ENCODE peak calls at places on chromosomes 11 and 22, in nine cellular contexts. I is OCI-LY7, U is HCT116, S is upper lobe of right lung, D is Panc1, K is cardiac muscle cell, X is transverse colon, Q is ovary, L is upper lobe of left lung. Z is an unnamed sample.
A peak's percentile ranks its signal among the peaks of the same experiment; 100 is the strongest.

GRCh38 chr11:115576606-115577005 is 72.4 kb upstream of the CADM1 start:
- DNase-seq in S (no peak), K (no peak), I (no peak), D (no peak), U (no peak), X (no peak), L (no peak), Q (no peak), Z (no peak)

GRCh38 chr11:17314232-17314547 is 37.4 kb upstream of the NCR3LG1 start:
- DNase-seq in L (no peak), K (peak; percentile 78), D (no peak), S (no peak), Q (no peak), X (no peak), U (no peak), I (no peak), Z (no peak)

GRCh38 chr11:31636983-31637382 is 127.4 kb downstream of the ELP4 start:
- DNase-seq in L (no peak), D (no peak), Q (no peak), K (no peak), S (no peak), I (no peak), U (no peak), X (no peak), Z (no peak)

GRCh38 chr22:23061471-23062280 is 8.6 kb upstream of the GNAZ start:
- DNase-seq in Q (no peak), L (peak; percentile 15), U (no peak), D (no peak), I (peak; percentile 58), K (no peak), S (peak; percentile 46), X (no peak), Z (peak; percentile 48)

GRCh38 chr11:130622126-130622525 is 173.7 kb downstream of the ADAMTS15 start:
- DNase-seq in L (no peak), U (no peak), D (no peak), X (no peak), I (no peak), S (no peak), Q (no peak), K (no peak), Z (no peak)

GRCh38 chr11:19546325-19546724 is 166.3 kb upstream of the NAV2 start:
- DNase-seq in Q (no peak), S (no peak), I (no peak), L (no peak), U (no peak), D (no peak), K (no peak), X (no peak), Z (no peak)

GRCh38 chr22:17836977-17837742 is 62.9 kb upstream of the BID start:
- DNase-seq in I (no peak), S (no peak), D (no peak), U (no peak), K (no peak), X (no peak), Q (no peak), L (peak; percentile 51), Z (no peak)

GRCh38 chr11:76641905-76642304 is 28.6 kb downstream of the LRRC32 start:
- DNase-seq in D (no peak), S (no peak), L (no peak), U (no peak), I (no peak), X (no peak), Q (no peak), K (no peak), Z (no peak)

GRCh38 chr11:46345131-46345597 is 2.1 kb upstream of the DGKZ start:
- DNase-seq in D (no peak), Q (no peak), K (no peak), I (peak; percentile 36), U (no peak), L (peak; percentile 75), S (peak; percentile 84), X (peak; percentile 43), Z (no peak)

GRCh38 chr11:3037041-3037944 is 19.9 kb downstream of the CARS1 start:
- DNase-seq in S (peak; percentile 87), U (peak; percentile 31), Q (peak; percentile 75), X (peak; percentile 82), K (peak; percentile 76), I (peak; percentile 66), L (peak; percentile 74), D (no peak), Z (peak; percentile 42)

GRCh38 chr11:112165049-112165448 is 1.2 kb upstream of the IL18 start:
- DNase-seq in U (no peak), I (no peak), S (no peak), X (no peak), D (no peak), K (no peak), Q (no peak), L (no peak), Z (no peak)

GRCh38 chr11:13486926-13487660 is 8.7 kb downstream of the PTH start:
- DNase-seq in D (no peak), I (peak; percentile 25), Q (peak; percentile 31), U (no peak), S (peak; percentile 86), K (peak; percentile 58), X (peak; percentile 57), L (peak; percentile 32), Z (no peak)

DNA sequence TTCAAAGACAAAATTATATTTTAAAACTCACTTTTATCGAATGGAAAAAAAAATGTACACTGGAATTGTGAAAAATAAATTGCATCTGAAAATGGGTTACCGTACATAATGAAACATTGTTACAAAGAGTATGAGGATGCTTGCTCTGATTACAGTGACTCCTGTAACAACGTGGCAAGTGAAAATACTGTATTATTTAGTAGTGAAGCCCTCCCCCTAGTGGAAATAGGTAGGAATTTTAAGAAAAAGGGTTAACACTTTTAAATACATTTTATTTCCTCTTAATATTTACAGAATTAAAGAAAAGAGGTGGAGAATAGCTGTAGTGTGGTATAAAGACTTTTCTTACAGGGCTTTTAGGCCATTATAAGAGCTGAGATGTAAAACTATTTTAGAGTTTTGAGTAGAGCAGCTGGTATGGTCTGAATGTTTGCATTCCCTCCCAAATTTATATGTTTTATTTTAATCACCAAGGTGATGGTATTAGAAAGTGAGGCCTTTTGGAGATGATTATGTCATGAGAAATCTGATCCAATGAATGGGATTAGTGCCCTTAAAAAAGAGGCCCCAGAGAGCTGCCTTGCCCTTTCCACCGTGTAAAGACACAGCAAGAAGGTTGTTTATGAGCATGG is 25.2 kb downstream of the FAM76B start:
- DNase-seq in X (no peak), I (peak; percentile 67), D (no peak), L (no peak), S (no peak), U (peak; percentile 27), Q (no peak), K (peak; percentile 77), Z (no peak)
- TF ChIP-seq CTCF in X (peak; percentile 80), I (peak; percentile 90), D (peak; percentile 74), L (no peak), S (peak; percentile 71), U (peak; percentile 79), Q (peak; percentile 92), K (peak; percentile 55), Z (peak; percentile 47)

GRCh38 chr11:1832989-1833365 is 1.8 kb upstream of the SYT8 start:
- DNase-seq in I (no peak), U (no peak), Q (no peak), D (no peak), X (no peak), S (no peak), L (no peak), K (no peak), Z (no peak)
- H3K4me1 ChIP-seq in I (peaks cover 3% of the 10 kb centered on the region), U (peaks cover 76% of the 10 kb centered on the region), Q (peaks cover 1% of the 10 kb centered on the region), D (peaks cover 82% of the 10 kb centered on the region), X (peaks cover 29% of the 10 kb centered on the region), S (peaks cover 17% of the 10 kb centered on the region), L (peaks cover 15% of the 10 kb centered on the region), K (peaks cover 2% of the 10 kb centered on the region), Z (peaks cover 38% of the 10 kb centered on the region)

GRCh38 chr22:46613606-46613997 is 6.6 kb upstream of the GRAMD4 start:
- DNase-seq in X (peak; percentile 40), D (no peak), U (no peak), S (no peak), I (peak; percentile 78), Q (no peak), L (no peak), K (no peak), Z (no peak)

GRCh38 chr22:46612904-46613605 is 7.1 kb upstream of the GRAMD4 start:
- DNase-seq in X (peak; percentile 69), Q (no peak), I (no peak), S (no peak), U (no peak), K (no peak), L (no peak), D (no peak), Z (no peak)

GRCh38 chr22:46611189-46611588 is 9.0 kb upstream of the GRAMD4 start:
- DNase-seq in S (no peak), X (no peak), U (no peak), K (no peak), Q (no peak), L (no peak), D (no peak), I (no peak), Z (no peak)

GRCh38 chr22:46612341-46612903 is 7.8 kb upstream of the GRAMD4 start:
- DNase-seq in S (no peak), U (no peak), D (no peak), I (peak; percentile 55), Q (no peak), L (no peak), X (no peak), K (no peak), Z (no peak)

DNA sequence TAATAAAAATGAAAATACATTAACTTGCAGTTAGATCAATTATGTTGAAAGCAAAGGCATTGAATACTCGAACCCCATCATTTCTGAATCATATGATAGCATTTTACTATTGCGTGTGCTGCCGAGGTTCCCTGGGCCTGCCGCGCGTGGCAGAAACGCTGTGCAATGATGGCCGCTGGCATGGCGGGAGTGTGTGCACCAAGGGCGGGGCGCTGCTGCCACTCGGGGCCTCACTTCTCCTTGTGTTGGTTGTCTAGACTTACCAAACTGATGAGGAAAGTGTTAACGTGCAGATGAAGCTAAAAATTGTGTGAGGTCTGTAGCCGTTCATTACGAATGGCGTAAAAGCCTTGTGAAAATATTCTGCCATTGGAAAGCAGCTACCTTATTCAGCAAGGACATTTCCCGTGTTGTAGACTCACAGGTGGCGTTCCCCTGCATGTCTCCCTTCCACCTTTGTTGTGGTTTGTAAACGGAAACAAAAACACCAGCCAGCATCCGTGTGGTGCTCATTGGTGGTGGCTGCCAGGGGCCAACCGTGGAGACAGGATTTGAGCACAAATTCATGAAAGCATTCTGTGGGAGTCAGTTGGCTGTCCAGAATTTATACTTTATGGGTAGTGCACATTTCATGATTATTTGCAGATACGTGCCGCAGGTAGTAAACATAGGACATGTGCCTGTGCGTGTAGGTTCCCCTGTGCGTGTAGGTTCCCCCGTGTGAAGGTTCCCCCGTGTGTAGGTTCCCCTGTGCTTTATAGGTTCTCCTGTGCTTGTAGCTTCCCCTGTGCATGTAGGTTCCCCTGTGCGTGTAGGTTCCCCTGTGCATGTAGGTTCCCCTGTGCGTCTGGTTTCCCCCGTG is 5.9 kb upstream of the GRAMD4 start:
- DNase-seq in X (peak; percentile 55), Q (no peak), U (no peak), D (no peak), L (no peak), I (peak; percentile 91), S (no peak), K (no peak), Z (no peak)
- H3K27ac ChIP-seq in X (no peak overlapping the region), Q (no peak overlapping the region), U (no peak overlapping the region), D (no peak overlapping the region), L (peak overlapping the region; percentile 14), I (peak overlapping the region; percentile 82), S (peak overlapping the region; percentile 20), K (peak overlapping the region; percentile 78), Z (no peak overlapping the region)

DNA sequence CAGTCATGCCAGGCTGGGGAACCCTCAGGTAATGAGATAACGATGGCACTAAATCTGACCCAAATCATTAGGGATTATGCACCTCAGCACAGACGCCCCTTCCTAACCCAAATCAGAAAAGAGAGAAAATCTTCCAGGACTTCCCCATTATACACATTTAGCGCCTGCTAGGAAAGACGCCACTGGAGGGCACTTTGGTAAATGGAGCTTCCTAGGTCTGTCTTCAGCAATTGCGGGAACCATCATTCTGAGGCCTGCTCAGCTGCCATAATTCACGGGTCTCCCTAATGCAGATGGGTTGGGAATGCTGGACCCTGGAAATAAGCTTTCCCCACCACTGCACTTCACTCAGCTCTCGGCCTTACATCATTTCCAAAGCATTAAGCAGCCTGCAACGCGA is 86.2 kb upstream of the OPCML start:
- DNase-seq in X (no peak), I (no peak), L (no peak), U (no peak), K (no peak), S (no peak), D (no peak), Q (no peak), Z (no peak)
- TF ChIP-seq CTCF in X (no peak), I (no peak), L (no peak), U (no peak), K (no peak), S (no peak), D (no peak), Q (no peak), Z (no peak)